ENCODE peak calls at places on chromosomes 5 and 9, in four cellular contexts. One of them, this sample, is unnamed.

GRCh38 chr5:75239681-75240080 is 3.0 kb upstream of the ANKRD31 start:
- DNase-seq in NCI-H510A: no peak
- DNase-seq in left cardiac atrium: no peak
- DNase-seq in psoas muscle: no peak
- DNase-seq in this sample: no peak

GRCh38 chr5:154740957-154741356 is 14.2 kb upstream of the LARP1 start:
- DNase-seq in NCI-H510A: no peak
- DNase-seq in left cardiac atrium: no peak
- DNase-seq in psoas muscle: peak
- DNase-seq in this sample: no peak

GRCh38 chr9:2809692-2810423 is 34.0 kb downstream of the PUM3 start:
- DNase-seq in left cardiac atrium: no peak
- DNase-seq in psoas muscle: no peak
- DNase-seq in NCI-H510A: no peak
- DNase-seq in this sample: no peak

GRCh38 chr9:76637426-76637825 is 126.8 kb upstream of the PCA3 start:
- DNase-seq in left cardiac atrium: no peak
- DNase-seq in psoas muscle: no peak
- DNase-seq in NCI-H510A: no peak
- DNase-seq in this sample: no peak

GRCh38 chr9:120985759-120986353 is 59.3 kb upstream of the TRAF1 start:
- DNase-seq in left cardiac atrium: no peak
- DNase-seq in NCI-H510A: peak
- DNase-seq in psoas muscle: no peak
- DNase-seq in this sample: no peak

GRCh38 chr9:27476870-27477269 is 47.2 kb upstream of the IFNK start:
- DNase-seq in NCI-H510A: no peak
- DNase-seq in psoas muscle: no peak
- DNase-seq in left cardiac atrium: no peak
- DNase-seq in this sample: no peak

GRCh38 chr5:153654444-153654843 is 164.0 kb downstream of the GRIA1 start:
- DNase-seq in NCI-H510A: no peak
- DNase-seq in psoas muscle: no peak
- DNase-seq in left cardiac atrium: no peak
- DNase-seq in this sample: no peak

GRCh38 chr9:1469996-1470395 is 419.8 kb downstream of the DMRT2 start:
- DNase-seq in left cardiac atrium: no peak
- DNase-seq in psoas muscle: no peak
- DNase-seq in NCI-H510A: no peak
- DNase-seq in this sample: no peak

GRCh38 chr5:72847989-72848473 is 31.6 kb downstream of the TNPO1 start:
- DNase-seq in NCI-H510A: peak
- DNase-seq in psoas muscle: peak
- DNase-seq in left cardiac atrium: peak
- DNase-seq in this sample: peak

GRCh38 chr9:130073373-130073772 is 19.7 kb downstream of the GPR107 start:
- DNase-seq in left cardiac atrium: no peak
- DNase-seq in NCI-H510A: no peak
- DNase-seq in psoas muscle: no peak
- DNase-seq in this sample: no peak

GRCh38 chr5:176184608-176185132 is 53.6 kb upstream of the SIMC1 start:
- DNase-seq in psoas muscle: no peak
- DNase-seq in left cardiac atrium: no peak
- DNase-seq in NCI-H510A: no peak
- DNase-seq in this sample: no peak

GRCh38 chr5:133365326-133365725 is 247.0 kb downstream of the FSTL4 start:
- DNase-seq in left cardiac atrium: no peak
- DNase-seq in psoas muscle: no peak
- DNase-seq in NCI-H510A: no peak
- DNase-seq in this sample: no peak

GRCh38 chr5:77239126-77239741 is 28.8 kb downstream of the PDE8B start:
- DNase-seq in psoas muscle: no peak
- DNase-seq in left cardiac atrium: no peak
- DNase-seq in NCI-H510A: no peak
- DNase-seq in this sample: no peak

GRCh38 chr5:174083041-174083827 is 37.7 kb downstream of the NSG2 start:
- DNase-seq in NCI-H510A: peak
- DNase-seq in psoas muscle: no peak
- DNase-seq in left cardiac atrium: no peak
- DNase-seq in this sample: no peak

GRCh38 chr5:169944115-169944514 is 36.2 kb downstream of the INSYN2B start:
- DNase-seq in NCI-H510A: no peak
- DNase-seq in psoas muscle: no peak
- DNase-seq in left cardiac atrium: no peak
- DNase-seq in this sample: no peak

GRCh38 chr5:92944337-92944736 is 636.7 kb downstream of the NR2F1-AS1 start:
- DNase-seq in NCI-H510A: no peak
- DNase-seq in left cardiac atrium: no peak
- DNase-seq in psoas muscle: no peak
- DNase-seq in this sample: no peak

GRCh38 chr5:143738415-143739401 is 73.3 kb upstream of the HMHB1 start:
- DNase-seq in psoas muscle: no peak
- DNase-seq in NCI-H510A: no peak
- DNase-seq in left cardiac atrium: no peak
- DNase-seq in this sample: no peak

GRCh38 chr9:88697764-88698436 is 162.9 kb downstream of the NXNL2 start:
- DNase-seq in NCI-H510A: no peak
- DNase-seq in left cardiac atrium: no peak
- DNase-seq in psoas muscle: no peak
- DNase-seq in this sample: no peak

GRCh38 chr9:23779220-23779619 is 46.8 kb downstream of the ELAVL2 start:
- DNase-seq in NCI-H510A: no peak
- DNase-seq in psoas muscle: no peak
- DNase-seq in left cardiac atrium: no peak
- DNase-seq in this sample: no peak

GRCh38 chr5:58934629-58935097 is 351.8 kb downstream of the RAB3C start:
- DNase-seq in left cardiac atrium: no peak
- DNase-seq in NCI-H510A: no peak
- DNase-seq in psoas muscle: no peak
- DNase-seq in this sample: no peak

GRCh38 chr5:78562719-78563330 is 85.7 kb downstream of the LHFPL2 start:
- DNase-seq in NCI-H510A: no peak
- DNase-seq in left cardiac atrium: no peak
- DNase-seq in psoas muscle: no peak
- DNase-seq in this sample: no peak

GRCh38 chr9:101387871-101388506 is 3.2 kb upstream of the BAAT start:
- DNase-seq in left cardiac atrium: no peak
- DNase-seq in NCI-H510A: no peak
- DNase-seq in psoas muscle: no peak
- DNase-seq in this sample: no peak

GRCh38 chr5:138542120-138542955 is 698 bp downstream of the ETF1 start:
- DNase-seq in NCI-H510A: peak
- DNase-seq in psoas muscle: no peak
- DNase-seq in left cardiac atrium: no peak
- DNase-seq in this sample: no peak

GRCh38 chr9:131237931-131238401 is 38.3 kb downstream of the FAM78A start:
- DNase-seq in NCI-H510A: peak
- DNase-seq in left cardiac atrium: peak
- DNase-seq in psoas muscle: peak
- DNase-seq in this sample: no peak

GRCh38 chr5:34804398-34804797 is 34.6 kb upstream of the TTC23L start:
- DNase-seq in NCI-H510A: no peak
- DNase-seq in psoas muscle: no peak
- DNase-seq in left cardiac atrium: no peak
- DNase-seq in this sample: no peak

GRCh38 chr5:78467744-78468357 is 107.4 kb downstream of the SCAMP1 start:
- DNase-seq in psoas muscle: no peak
- DNase-seq in left cardiac atrium: no peak
- DNase-seq in NCI-H510A: no peak
- DNase-seq in this sample: no peak

This sample was measured in right atrium auricular region.